ENCODE peak calls at places on chromosome 16, in four cellular contexts. One of them, this sample, is unnamed.

GRCh38 chr16:9908613-9909012 is 273.6 kb downstream of the GRIN2A start:
- DNase-seq in DND-41: no peak
- DNase-seq in GM12864: no peak
- DNase-seq in heart left ventricle: peak; percentile 61
- DNase-seq in this sample: peak; percentile 41

GRCh38 chr16:83344014-83344413 is 463.8 kb upstream of the HSBP1 start:
- DNase-seq in DND-41: no peak
- DNase-seq in GM12864: no peak
- DNase-seq in heart left ventricle: no peak
- DNase-seq in this sample: no peak

GRCh38 chr16:4442371-4442770 is 16.7 kb downstream of the DNAJA3 start:
- DNase-seq in DND-41: no peak
- DNase-seq in GM12864: no peak
- DNase-seq in heart left ventricle: no peak
- DNase-seq in this sample: no peak

GRCh38 chr16:73890524-73891500 is 405.8 kb upstream of the PSMD7 start:
- DNase-seq in heart left ventricle: no peak
- DNase-seq in GM12864: no peak
- DNase-seq in DND-41: peak; percentile 27
- DNase-seq in this sample: peak; percentile 6

GRCh38 chr16:55497558-55497957 is 11.3 kb upstream of the LPCAT2 start:
- DNase-seq in GM12864: no peak
- DNase-seq in DND-41: no peak
- DNase-seq in heart left ventricle: no peak
- DNase-seq in this sample: no peak

GRCh38 chr16:53948734-53949430 is 244.9 kb downstream of the FTO start:
- DNase-seq in DND-41: no peak
- DNase-seq in GM12864: no peak
- DNase-seq in heart left ventricle: no peak
- DNase-seq in this sample: no peak

GRCh38 chr16:87854053-87854906 is 15.0 kb downstream of the SLC7A5 start:
- DNase-seq in heart left ventricle: no peak
- DNase-seq in DND-41: no peak
- DNase-seq in GM12864: no peak
- DNase-seq in this sample: no peak

GRCh38 chr16:66054095-66054494 is 312.4 kb upstream of the CDH5 start:
- DNase-seq in GM12864: no peak
- DNase-seq in DND-41: no peak
- DNase-seq in heart left ventricle: no peak
- DNase-seq in this sample: no peak

GRCh38 chr16:68229431-68230175 is 6.3 kb downstream of the ESRP2 start:
- DNase-seq in heart left ventricle: no peak
- DNase-seq in DND-41: peak; percentile 63
- DNase-seq in GM12864: no peak
- DNase-seq in this sample: peak; percentile 57

GRCh38 chr16:54931041-54931756 is 534 bp downstream of the IRX5 start:
- DNase-seq in heart left ventricle: peak; percentile 54
- DNase-seq in GM12864: no peak
- DNase-seq in DND-41: peak; percentile 54
- DNase-seq in this sample: no peak

GRCh38 chr16:82011199-82011641 is at the start of gene SDR42E1:
- DNase-seq in DND-41: no peak
- DNase-seq in heart left ventricle: no peak
- DNase-seq in GM12864: peak; percentile 58
- DNase-seq in this sample: peak; percentile 86

GRCh38 chr16:84685210-84685609 is 14.6 kb upstream of the USP10 start:
- DNase-seq in DND-41: no peak
- DNase-seq in heart left ventricle: no peak
- DNase-seq in GM12864: no peak
- DNase-seq in this sample: peak; percentile 57

GRCh38 chr16:11852092-11852809 is 909 bp upstream of the RSL1D1 start:
- DNase-seq in GM12864: no peak
- DNase-seq in heart left ventricle: no peak
- DNase-seq in DND-41: no peak
- DNase-seq in this sample: no peak

GRCh38 chr16:50742521-50743150 is 750 bp downstream of the CYLD start:
- DNase-seq in heart left ventricle: peak; percentile 40
- DNase-seq in GM12864: no peak
- DNase-seq in DND-41: peak; percentile 27
- DNase-seq in this sample: peak; percentile 67

GRCh38 chr16:82002831-82003230 is 8.4 kb downstream of the SDR42E1 start:
- DNase-seq in GM12864: no peak
- DNase-seq in heart left ventricle: no peak
- DNase-seq in DND-41: no peak
- DNase-seq in this sample: no peak

GRCh38 chr16:88385112-88385594 is 2.4 kb downstream of the ZNF469 start:
- DNase-seq in GM12864: no peak
- DNase-seq in heart left ventricle: no peak
- DNase-seq in DND-41: no peak
- DNase-seq in this sample: no peak

GRCh38 chr16:87615621-87616041 is 13.3 kb downstream of the JPH3 start:
- DNase-seq in GM12864: no peak
- DNase-seq in heart left ventricle: no peak
- DNase-seq in DND-41: no peak
- DNase-seq in this sample: no peak

GRCh38 chr16:78407191-78407590 is 307.7 kb downstream of the WWOX start:
- DNase-seq in DND-41: no peak
- DNase-seq in heart left ventricle: no peak
- DNase-seq in GM12864: no peak
- DNase-seq in this sample: no peak

GRCh38 chr16:19008770-19009169 is 25.0 kb downstream of the TMC7 start:
- DNase-seq in DND-41: no peak
- DNase-seq in heart left ventricle: no peak
- DNase-seq in GM12864: no peak
- DNase-seq in this sample: no peak

GRCh38 chr16:74954763-74955162 is 30.2 kb downstream of the WDR59 start:
- DNase-seq in GM12864: no peak
- DNase-seq in DND-41: no peak
- DNase-seq in heart left ventricle: no peak
- DNase-seq in this sample: no peak

GRCh38 chr16:31352344-31353115 is 2.4 kb upstream of the ITGAX start:
- DNase-seq in GM12864: no peak
- DNase-seq in heart left ventricle: no peak
- DNase-seq in DND-41: no peak
- DNase-seq in this sample: peak; percentile 29

GRCh38 chr16:52051773-52052172 is 495.2 kb downstream of the TOX3 start:
- DNase-seq in GM12864: no peak
- DNase-seq in heart left ventricle: no peak
- DNase-seq in DND-41: no peak
- DNase-seq in this sample: no peak

GRCh38 chr16:90019543-90020259 is 445 bp upstream of the DBNDD1 start:
- DNase-seq in DND-41: peak; percentile 38
- DNase-seq in heart left ventricle: no peak
- DNase-seq in GM12864: no peak
- DNase-seq in this sample: peak; percentile 45

GRCh38 chr16:87339086-87339723 is 22.0 kb upstream of the C16orf95 start:
- DNase-seq in heart left ventricle: no peak
- DNase-seq in GM12864: no peak
- DNase-seq in DND-41: no peak
- DNase-seq in this sample: no peak

GRCh38 chr16:82382521-82382920 is 212.5 kb upstream of the MPHOSPH6 start:
- DNase-seq in heart left ventricle: no peak
- DNase-seq in DND-41: no peak
- DNase-seq in GM12864: no peak
- DNase-seq in this sample: no peak

GRCh38 chr16:86868070-86868469 is 289.7 kb downstream of the FOXL1 start:
- DNase-seq in GM12864: no peak
- DNase-seq in heart left ventricle: no peak
- DNase-seq in DND-41: no peak
- DNase-seq in this sample: no peak

GRCh38 chr16:79598341-79599181 is 2.0 kb downstream of the MAF start:
- DNase-seq in DND-41: peak; percentile 11
- DNase-seq in heart left ventricle: peak; percentile 77
- DNase-seq in GM12864: no peak
- DNase-seq in this sample: peak; percentile 10

GRCh38 chr16:65867276-65867990 is 499.1 kb upstream of the CDH5 start:
- DNase-seq in heart left ventricle: no peak
- DNase-seq in GM12864: no peak
- DNase-seq in DND-41: no peak
- DNase-seq in this sample: no peak

GRCh38 chr16:5319799-5320198 is 222.2 kb upstream of the EEF2KMT start:
- DNase-seq in heart left ventricle: no peak
- DNase-seq in DND-41: no peak
- DNase-seq in GM12864: no peak
- DNase-seq in this sample: no peak

GRCh38 chr16:85750827-85751641 is at the start of gene C16orf74:
- DNase-seq in GM12864: no peak
- DNase-seq in heart left ventricle: peak; percentile 54
- DNase-seq in DND-41: peak; percentile 20
- DNase-seq in this sample: peak; percentile 66

GRCh38 chr16:54284319-54284930 is 2.2 kb downstream of the IRX3 start:
- DNase-seq in heart left ventricle: peak; percentile 42
- DNase-seq in DND-41: peak; percentile 65
- DNase-seq in GM12864: no peak
- DNase-seq in this sample: no peak

GRCh38 chr16:2460916-2461315 is 1.0 kb downstream of the TEDC2 start:
- DNase-seq in heart left ventricle: no peak
- DNase-seq in GM12864: no peak
- DNase-seq in DND-41: no peak
- DNase-seq in this sample: no peak
- H3K4me3 ChIP-seq in heart left ventricle: no peak overlapping the region
- H3K4me3 ChIP-seq in GM12864: peak overlapping the region; percentile 59
- H3K4me3 ChIP-seq in DND-41: peak overlapping the region; percentile 79
- H3K4me3 ChIP-seq in this sample: peak overlapping the region; percentile 58

GRCh38 chr16:57092786-57093301 is 461 bp downstream of the CPNE2 start:
- DNase-seq in heart left ventricle: peak; percentile 57
- DNase-seq in GM12864: no peak
- DNase-seq in DND-41: peak; percentile 33
- DNase-seq in this sample: peak; percentile 44

GRCh38 chr16:57093845-57094564 is 1.6 kb downstream of the CPNE2 start:
- DNase-seq in DND-41: no peak
- DNase-seq in heart left ventricle: peak; percentile 35
- DNase-seq in GM12864: no peak
- DNase-seq in this sample: no peak

GRCh38 chr16:57089406-57089805 is 3.0 kb upstream of the CPNE2 start:
- DNase-seq in DND-41: no peak
- DNase-seq in GM12864: no peak
- DNase-seq in heart left ventricle: no peak
- DNase-seq in this sample: no peak

GRCh38 chr16:57091990-57092785 is at the start of gene CPNE2:
- DNase-seq in DND-41: peak; percentile 22
- DNase-seq in heart left ventricle: peak; percentile 74
- DNase-seq in GM12864: no peak
- DNase-seq in this sample: peak; percentile 50

GRCh38 chr16:57091200-57091989 is 988 bp upstream of the CPNE2 start:
- DNase-seq in DND-41: no peak
- DNase-seq in heart left ventricle: peak; percentile 61
- DNase-seq in GM12864: no peak
- DNase-seq in this sample: no peak
- TF ChIP-seq CTCF in DND-41: no peak
- TF ChIP-seq CTCF in heart left ventricle: no peak
- TF ChIP-seq CTCF in GM12864: no peak
- TF ChIP-seq CTCF in this sample: no peak

GRCh38 chr16:1091992-1092552 is 4.0 kb downstream of the C1QTNF8 start:
- DNase-seq in DND-41: no peak
- DNase-seq in heart left ventricle: no peak
- DNase-seq in GM12864: no peak
- DNase-seq in this sample: no peak

GRCh38 chr16:1089439-1089821 is 6.6 kb downstream of the C1QTNF8 start:
- DNase-seq in heart left ventricle: peak; percentile 68
- DNase-seq in GM12864: no peak
- DNase-seq in DND-41: no peak
- DNase-seq in this sample: no peak

GRCh38 chr16:1090620-1091587 is 5.1 kb downstream of the C1QTNF8 start:
- DNase-seq in heart left ventricle: peak; percentile 78
- DNase-seq in GM12864: no peak
- DNase-seq in DND-41: no peak
- DNase-seq in this sample: no peak

GRCh38 chr16:1088295-1089170 is 7.5 kb downstream of the C1QTNF8 start:
- DNase-seq in DND-41: no peak
- DNase-seq in heart left ventricle: no peak
- DNase-seq in GM12864: no peak
- DNase-seq in this sample: no peak

DNA sequence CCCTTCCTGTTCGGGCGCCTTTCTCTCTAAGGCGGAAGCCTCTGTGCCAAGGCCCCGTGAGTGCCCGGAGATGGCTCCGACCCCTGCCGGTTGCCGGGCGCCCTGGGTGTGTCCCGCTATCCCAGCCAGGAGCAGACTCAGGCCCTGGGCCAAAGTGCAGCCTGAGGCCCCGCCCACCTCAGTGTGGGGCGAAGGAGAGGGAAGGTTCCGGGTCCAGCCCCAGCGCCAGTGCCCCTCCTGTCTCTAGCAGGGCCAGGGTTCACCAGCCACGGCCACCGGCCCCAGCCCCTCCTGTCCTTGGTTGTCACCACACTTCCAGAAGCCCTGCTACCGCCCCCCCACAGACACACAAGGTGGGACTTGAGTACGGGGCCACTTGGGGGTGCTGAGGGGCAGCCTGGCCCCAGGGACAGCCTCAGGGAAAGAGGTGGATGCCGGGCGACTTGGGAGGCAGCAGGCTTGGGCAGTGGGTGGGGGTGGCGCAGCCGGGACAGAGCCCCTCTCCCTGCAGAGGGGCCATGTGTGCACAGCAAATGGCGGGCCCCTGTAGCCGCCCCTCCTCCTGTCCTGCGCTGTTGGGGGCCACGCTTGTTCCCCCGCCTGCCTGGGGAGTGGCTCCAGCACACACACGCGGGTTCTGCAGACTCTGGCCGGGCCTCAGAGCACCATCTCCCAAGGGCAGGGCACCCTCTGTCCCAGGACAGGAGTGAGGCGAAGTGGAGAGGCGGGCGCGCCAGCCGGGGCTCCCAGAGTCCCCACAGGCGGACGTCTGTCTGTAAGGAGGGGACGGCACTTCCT is 6.0 kb downstream of the C1QTNF8 start:
- DNase-seq in DND-41: no peak
- DNase-seq in heart left ventricle: peak; percentile 82
- DNase-seq in GM12864: no peak
- DNase-seq in this sample: no peak
- H3K4me3 ChIP-seq in DND-41: no peak overlapping the region
- H3K4me3 ChIP-seq in heart left ventricle: peak overlapping the region; percentile 47
- H3K4me3 ChIP-seq in GM12864: no peak overlapping the region
- H3K4me3 ChIP-seq in this sample: no peak overlapping the region

DNA sequence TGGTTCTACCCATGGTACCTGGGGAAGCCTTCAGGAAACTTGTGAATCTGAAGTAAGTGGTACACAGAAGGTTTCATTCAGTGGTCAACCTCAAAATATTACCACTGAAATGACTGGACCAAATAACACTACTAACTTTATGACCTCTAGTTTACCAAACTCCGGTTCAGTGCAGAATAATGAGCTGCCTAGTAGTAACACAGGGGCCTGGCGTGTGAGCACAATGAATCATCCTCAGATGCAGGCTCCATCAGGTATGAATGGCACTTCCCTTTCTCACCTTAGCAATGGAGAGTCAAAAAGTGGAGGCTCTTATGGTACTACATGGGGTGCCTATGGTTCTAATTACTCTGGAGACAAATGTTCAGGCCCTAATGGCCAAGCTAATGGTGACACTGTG is 55.9 kb upstream of the SLC5A11 start:
- DNase-seq in GM12864: no peak
- DNase-seq in DND-41: no peak
- DNase-seq in heart left ventricle: no peak
- DNase-seq in this sample: no peak
- TF ChIP-seq CTCF in GM12864: no peak
- TF ChIP-seq CTCF in DND-41: no peak
- TF ChIP-seq CTCF in heart left ventricle: no peak
- TF ChIP-seq CTCF in this sample: no peak